ENCODE peak calls at places on chromosome 5, in five cellular contexts. A, Y, L, D and U are unnamed samples.

GRCh38 chr5:107449369-107449768 is 221.4 kb downstream of the EFNA5 start:
- DNase-seq in Y (no peak), L (no peak), A (no peak), D (no peak), U (no peak)

GRCh38 chr5:157998021-157998504 is 139.1 kb upstream of the CLINT1 start:
- DNase-seq in Y (no peak), A (no peak), L (peak; percentile 39), D (no peak), U (peak; percentile 25)

GRCh38 chr5:94911285-94911684 is 292.8 kb downstream of the SLF1 start:
- DNase-seq in L (no peak), A (no peak), D (no peak), Y (no peak), U (no peak)

GRCh38 chr5:117133198-117133597 is 558.6 kb upstream of the SEMA6A start:
- DNase-seq in Y (no peak), A (no peak), L (no peak), D (no peak), U (no peak)

GRCh38 chr5:52740007-52740406 is 47.7 kb upstream of the ITGA1 start:
- DNase-seq in D (no peak), Y (no peak), A (no peak), L (no peak), U (no peak)

GRCh38 chr5:171713152-171713551 is 72.5 kb upstream of the SMIM23 start:
- DNase-seq in Y (no peak), A (no peak), L (no peak), D (no peak), U (no peak)

GRCh38 chr5:95846554-95847260 is 24.2 kb upstream of the GLRX start:
- DNase-seq in D (peak; percentile 82), Y (peak; percentile 78), A (peak; percentile 65), L (peak; percentile 85), U (peak; percentile 89)

GRCh38 chr5:58077387-58077786 is 382.5 kb downstream of the PLK2 start:
- DNase-seq in D (no peak), A (no peak), Y (no peak), L (no peak), U (no peak)

GRCh38 chr5:167949435-167949834 is 342.0 kb upstream of the WWC1 start:
- DNase-seq in Y (no peak), L (no peak), A (no peak), D (no peak), U (no peak)

GRCh38 chr5:159732220-159732619 is 184.1 kb upstream of the ADRA1B start:
- DNase-seq in A (no peak), L (no peak), D (no peak), Y (no peak), U (peak; percentile 55)

GRCh38 chr5:78504726-78505431 is 143.7 kb downstream of the LHFPL2 start:
- DNase-seq in L (peak; percentile 100), A (no peak), D (no peak), Y (peak; percentile 99), U (peak; percentile 98)

GRCh38 chr5:33937700-33938506 is 1.7 kb downstream of the RXFP3 start:
- DNase-seq in A (no peak), D (no peak), Y (no peak), L (no peak), U (no peak)

GRCh38 chr5:180644129-180644824 is 5.1 kb downstream of the FLT4 start:
- DNase-seq in Y (no peak), D (no peak), A (no peak), L (no peak), U (no peak)

GRCh38 chr5:137366526-137366925 is 132.6 kb downstream of the SPOCK1 start:
- DNase-seq in A (no peak), Y (no peak), D (no peak), L (no peak), U (peak; percentile 15)

GRCh38 chr5:142098275-142098674 is 10.3 kb upstream of the NDFIP1 start:
- DNase-seq in Y (no peak), D (no peak), L (no peak), A (no peak), U (no peak)

DNA sequence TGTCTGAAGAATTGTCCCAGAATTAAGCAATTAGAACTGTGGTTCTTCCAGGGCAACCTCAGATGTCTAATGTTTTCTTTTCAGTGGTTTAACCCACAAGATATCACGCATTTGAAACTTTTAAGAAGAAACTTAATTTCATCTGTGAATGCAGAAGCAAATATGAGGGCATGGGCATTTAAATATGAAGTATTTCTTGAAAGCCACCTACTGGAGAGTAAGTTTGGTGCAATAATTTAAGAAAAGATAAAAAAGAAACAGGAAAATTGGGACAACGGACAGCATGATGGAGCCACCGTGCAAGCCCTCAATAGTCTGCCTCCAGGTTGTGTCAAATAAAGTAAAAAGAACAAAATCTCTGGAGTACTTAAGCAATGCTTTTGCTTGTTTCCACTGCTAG is 1.2 kb upstream of the CAPSL start:
- DNase-seq in L (no peak), Y (no peak), D (no peak), A (no peak), U (no peak)
- TF ChIP-seq CTCF in L (peak; percentile 24), Y (peak; percentile 9), D (no peak), A (peak; percentile 31), U (peak; percentile 11)

DNA sequence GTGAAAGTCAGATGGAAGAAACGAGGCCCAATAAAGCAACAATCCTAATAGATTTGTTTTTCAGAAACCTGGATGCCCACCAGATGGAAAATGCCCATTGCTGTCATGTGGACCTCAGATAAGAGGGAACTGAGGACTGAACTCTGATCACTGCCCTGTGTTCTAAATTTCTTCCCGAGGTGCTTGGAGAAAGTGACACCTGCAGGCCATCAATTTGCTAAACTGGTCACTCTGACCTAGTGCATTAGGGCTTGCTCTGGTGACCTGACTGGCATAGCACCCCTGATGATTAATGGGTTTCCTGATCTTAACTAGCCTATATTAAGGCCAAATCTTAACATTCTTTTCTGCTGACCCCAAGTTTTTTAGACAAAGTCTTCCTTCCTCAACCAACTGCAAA is 32.4 kb upstream of the VDAC1 start:
- DNase-seq in L (no peak), A (no peak), Y (no peak), D (no peak), U (no peak)
- TF ChIP-seq CTCF in L (no peak), A (no peak), Y (no peak), D (no peak), U (no peak)

GRCh38 chr5:72109625-72110024 is 2.4 kb downstream of the MAP1B start:
- DNase-seq in L (no peak), D (no peak), A (no peak), Y (no peak), U (peak; percentile 45)
- TF ChIP-seq CTCF in L (peak; percentile 7), D (no peak), A (no peak), Y (no peak), U (no peak)

GRCh38 chr5:127290019-127290945 is at the start of gene MEGF10:
- DNase-seq in L (peak; percentile 48), A (peak; percentile 71), D (peak; percentile 63), Y (no peak), U (peak; percentile 38)
- TF ChIP-seq CTCF in L (peak; percentile 80), A (peak; percentile 86), D (peak; percentile 62), Y (peak; percentile 79), U (peak; percentile 83)

GRCh38 chr5:65102826-65103673 is 334.3 kb downstream of the CWC27 start:
- DNase-seq in Y (no peak), L (peak; percentile 51), D (peak; percentile 80), A (no peak), U (no peak)
- TF ChIP-seq CTCF in Y (no peak), L (no peak), D (peak; percentile 32), A (no peak), U (peak; percentile 2)

GRCh38 chr5:93899026-93899600 is 157.7 kb upstream of the POU5F2 start:
- DNase-seq in L (no peak), Y (no peak), A (no peak), D (peak; percentile 14), U (no peak)
- TF ChIP-seq CTCF in L (peak; percentile 44), Y (peak; percentile 21), A (peak; percentile 69), D (peak; percentile 37), U (peak; percentile 6)

DNA sequence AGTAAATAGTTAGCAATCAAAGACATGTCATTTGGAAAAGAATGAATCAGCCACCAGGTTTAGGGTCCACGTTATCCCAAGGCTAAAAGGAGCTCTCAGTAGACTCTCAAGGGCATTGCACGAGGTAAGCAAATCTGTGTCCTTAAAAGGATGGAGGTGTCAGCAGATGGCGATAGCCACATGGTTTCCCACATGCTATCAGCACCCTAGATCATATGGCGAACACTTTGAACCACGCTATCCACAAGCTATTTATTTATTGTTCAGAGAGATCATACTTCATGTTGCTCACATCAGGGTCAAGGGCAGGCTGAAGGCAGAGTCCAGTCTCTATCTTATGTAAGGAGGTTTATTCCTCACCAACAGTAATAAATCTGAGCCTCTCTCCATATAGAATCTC is 43.7 kb downstream of the CDH6 start:
- DNase-seq in Y (no peak), L (peak; percentile 16), A (no peak), D (no peak), U (peak; percentile 2)
- TF ChIP-seq CTCF in Y (no peak), L (no peak), A (no peak), D (peak; percentile 10), U (peak; percentile 18)